ENCODE peak calls at places on chromosome 1, in six cellular contexts. J, L, V, Q, T and D are unnamed samples.

GRCh38 chr1:54519709-54520108 is 28.3 kb upstream of the ACOT11 start:
- DNase-seq in J (no peak), L (peak; percentile 84), V (no peak), Q (no peak), T (no peak), D (no peak)

GRCh38 chr1:209733409-209734192 is 22.3 kb upstream of the TRAF3IP3 start:
- DNase-seq in J (no peak), L (no peak), V (no peak), Q (no peak), T (no peak), D (no peak)

GRCh38 chr1:207495816-207496792 is at the start of gene CR1:
- DNase-seq in J (no peak), L (peak; percentile 71), V (peak; percentile 72), Q (peak; percentile 59), T (no peak), D (no peak)

GRCh38 chr1:186681806-186682205 is 1.6 kb upstream of the PTGS2 start:
- DNase-seq in J (no peak), L (no peak), V (no peak), Q (no peak), T (peak; percentile 55), D (no peak)

GRCh38 chr1:36664564-36665287 is 182.0 kb upstream of the CSF3R start:
- DNase-seq in J (peak; percentile 65), L (no peak), V (no peak), Q (no peak), T (no peak), D (no peak)

GRCh38 chr1:159222075-159222865 is 17.6 kb downstream of the ACKR1 start:
- DNase-seq in J (no peak), L (no peak), V (no peak), Q (no peak), T (no peak), D (no peak)

GRCh38 chr1:58861510-58861909 is 77.7 kb upstream of the JUN start:
- DNase-seq in J (peak; percentile 45), L (no peak), V (no peak), Q (no peak), T (peak; percentile 33), D (no peak)

GRCh38 chr1:14969006-14969405 is 184.5 kb upstream of the TMEM51 start:
- DNase-seq in J (no peak), L (no peak), V (no peak), Q (no peak), T (no peak), D (no peak)

GRCh38 chr1:62218603-62219002 is 24.0 kb downstream of the L1TD1 start:
- DNase-seq in J (no peak), L (no peak), V (no peak), Q (no peak), T (no peak), D (no peak)

GRCh38 chr1:102185260-102185659 is 188.5 kb upstream of the OLFM3 start:
- DNase-seq in J (no peak), L (no peak), V (no peak), Q (no peak), T (no peak), D (no peak)

GRCh38 chr1:25694167-25694566 is 77.6 kb downstream of the MAN1C1 start:
- DNase-seq in J (no peak), L (no peak), V (no peak), Q (no peak), T (no peak), D (no peak)

GRCh38 chr1:211183924-211184323 is 50.0 kb upstream of the KCNH1 start:
- DNase-seq in J (no peak), L (no peak), V (no peak), Q (no peak), T (no peak), D (no peak)

GRCh38 chr1:205258313-205259176 is 30.8 kb downstream of the TMCC2 start:
- DNase-seq in J (no peak), L (no peak), V (no peak), Q (peak; percentile 75), T (peak; percentile 51), D (peak; percentile 15)

GRCh38 chr1:201015551-201016091 is 7.9 kb downstream of the KIF21B start:
- DNase-seq in J (peak; percentile 22), L (peak; percentile 56), V (no peak), Q (no peak), T (peak; percentile 12), D (no peak)

GRCh38 chr1:201014816-201015200 is 8.7 kb downstream of the KIF21B start:
- DNase-seq in J (no peak), L (no peak), V (no peak), Q (no peak), T (no peak), D (no peak)

GRCh38 chr1:201016943-201017827 is 6.3 kb downstream of the KIF21B start:
- DNase-seq in J (peak; percentile 31), L (peak; percentile 58), V (peak; percentile 20), Q (no peak), T (no peak), D (no peak)

GRCh38 chr1:201017828-201018163 is 5.7 kb downstream of the KIF21B start:
- DNase-seq in J (no peak), L (no peak), V (no peak), Q (no peak), T (no peak), D (no peak)

DNA sequence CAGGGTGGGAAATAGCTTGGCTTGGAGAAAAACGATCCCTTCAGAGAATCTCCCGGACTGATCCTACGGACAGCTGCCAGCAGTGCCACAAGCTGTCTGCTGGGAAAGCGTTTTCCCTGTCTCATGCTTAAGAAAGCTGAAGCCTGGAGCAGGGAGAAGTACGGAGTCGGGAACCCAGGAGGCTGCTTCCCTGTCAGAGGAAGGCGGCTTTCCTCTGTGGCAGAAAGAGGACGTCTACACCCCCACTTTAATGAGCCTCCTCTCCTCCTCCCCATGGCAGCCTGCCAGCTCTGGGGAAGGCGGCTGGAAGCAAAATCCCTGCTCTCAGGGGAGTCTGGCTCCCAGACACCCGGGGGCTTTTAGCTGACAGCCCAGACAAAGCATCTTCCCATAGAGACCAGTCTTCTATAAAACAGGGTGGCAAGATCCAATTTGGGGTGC is 7.3 kb downstream of the KIF21B start:
- DNase-seq in J (peak; percentile 25), L (peak; percentile 44), V (peak; percentile 48), Q (no peak), T (peak; percentile 34), D (no peak)
- H3K4me1 ChIP-seq in J (peaks cover 29% of the 10 kb centered on the region), L (peaks cover 17% of the 10 kb centered on the region), V (peaks cover 71% of the 10 kb centered on the region), Q (peaks cover 17% of the 10 kb centered on the region), T (no peaks in the 10 kb centered on the region), D (peaks cover 6% of the 10 kb centered on the region)

GRCh38 chr1:150155413-150156071 is 5.8 kb downstream of the PLEKHO1 start:
- DNase-seq in J (no peak), L (no peak), V (no peak), Q (no peak), T (no peak), D (no peak)
- H3K4me3 ChIP-seq in J (no peak overlapping the region), L (no peak overlapping the region), V (no peak overlapping the region), Q (no peak overlapping the region), T (no peak overlapping the region), D (no peak overlapping the region)

GRCh38 chr1:5682626-5683235 is 309.5 kb downstream of the NPHP4 start:
- DNase-seq in J (no peak), L (no peak), V (no peak), Q (no peak), T (no peak), D (no peak)

GRCh38 chr1:5685446-5686040 is 306.7 kb downstream of the NPHP4 start:
- DNase-seq in J (no peak), L (no peak), V (no peak), Q (no peak), T (no peak), D (no peak)

GRCh38 chr1:5684791-5685190 is 307.4 kb downstream of the NPHP4 start:
- DNase-seq in J (no peak), L (no peak), V (no peak), Q (no peak), T (no peak), D (no peak)

GRCh38 chr1:5681654-5682053 is 310.6 kb downstream of the NPHP4 start:
- DNase-seq in J (no peak), L (no peak), V (no peak), Q (no peak), T (no peak), D (no peak)

GRCh38 chr1:5683446-5683845 is 308.8 kb downstream of the NPHP4 start:
- DNase-seq in J (no peak), L (no peak), V (no peak), Q (no peak), T (no peak), D (no peak)
- H3K4me1 ChIP-seq in J (no peaks in the 10 kb centered on the region), L (peaks cover 4% of the 10 kb centered on the region), V (no peaks in the 10 kb centered on the region), Q (no peaks in the 10 kb centered on the region), T (no peaks in the 10 kb centered on the region), D (no peaks in the 10 kb centered on the region)

GRCh38 chr1:183163311-183163710 is 22.8 kb upstream of the LAMC2 start:
- DNase-seq in J (peak; percentile 90), L (no peak), V (no peak), Q (no peak), T (peak; percentile 95), D (peak; percentile 89)

GRCh38 chr1:183155939-183156338 is 30.1 kb upstream of the LAMC2 start:
- DNase-seq in J (no peak), L (no peak), V (no peak), Q (no peak), T (peak; percentile 70), D (no peak)

GRCh38 chr1:183161391-183161790 is 24.7 kb upstream of the LAMC2 start:
- DNase-seq in J (no peak), L (no peak), V (no peak), Q (no peak), T (no peak), D (no peak)

GRCh38 chr1:183164350-183164749 is 21.7 kb upstream of the LAMC2 start:
- DNase-seq in J (peak; percentile 90), L (peak; percentile 87), V (no peak), Q (no peak), T (peak; percentile 64), D (peak; percentile 93)

DNA sequence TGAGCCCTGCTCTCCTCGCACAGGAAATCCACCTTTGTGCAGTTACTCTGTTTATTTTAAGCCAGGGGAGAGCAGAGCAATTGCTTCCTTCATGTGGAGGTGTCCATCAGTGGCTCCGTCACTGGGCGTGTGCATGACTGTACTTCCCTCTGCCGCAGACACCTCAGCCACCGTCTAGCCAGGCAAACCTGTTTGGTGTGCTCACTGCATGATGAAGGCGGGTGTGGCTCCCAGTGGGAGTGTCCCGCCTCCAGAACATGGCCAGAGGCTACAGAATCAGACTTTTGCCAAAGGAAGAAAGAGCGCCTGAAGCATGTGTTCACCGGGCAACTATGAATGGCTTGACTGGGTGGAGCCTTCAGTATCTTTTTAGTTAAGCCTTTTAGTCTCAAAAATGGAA is 26.1 kb upstream of the LAMC2 start:
- DNase-seq in J (peak; percentile 99), L (no peak), V (peak; percentile 84), Q (no peak), T (no peak), D (no peak)
- H3K4me3 ChIP-seq in J (peak overlapping the region; percentile 30), L (no peak overlapping the region), V (no peak overlapping the region), Q (no peak overlapping the region), T (no peak overlapping the region), D (no peak overlapping the region)

DNA sequence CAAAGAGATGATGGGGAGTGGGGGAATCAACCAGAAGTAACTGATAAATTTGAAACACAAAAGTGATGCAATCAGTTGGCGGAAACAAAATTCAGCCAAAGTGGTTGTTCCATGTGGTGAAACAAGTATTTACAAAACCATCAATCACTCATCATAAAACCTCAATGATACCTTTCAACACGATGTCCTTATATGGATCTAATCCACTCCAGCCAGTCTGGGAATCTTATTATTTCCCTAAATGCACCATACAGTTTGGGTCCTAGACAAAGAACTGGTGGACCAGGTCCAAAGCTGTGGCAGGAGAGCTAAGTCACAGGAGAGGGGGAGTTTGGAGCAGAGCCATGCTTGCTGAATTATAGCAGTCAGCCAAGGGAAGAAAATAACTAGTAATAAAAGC is 303.7 kb upstream of the LRRC7 start:
- DNase-seq in J (no peak), L (no peak), V (no peak), Q (no peak), T (no peak), D (no peak)
- H3K4me1 ChIP-seq in J (no peaks in the 10 kb centered on the region), L (no peaks in the 10 kb centered on the region), V (no peaks in the 10 kb centered on the region), Q (no peaks in the 10 kb centered on the region), T (no peaks in the 10 kb centered on the region), D (no peaks in the 10 kb centered on the region)

GRCh38 chr1:115337276-115337632 is 795 bp downstream of the NGF start:
- DNase-seq in J (no peak), L (no peak), V (no peak), Q (no peak), T (no peak), D (no peak)
- H3K4me3 ChIP-seq in J (peak overlapping the region; percentile 93), L (peak overlapping the region; percentile 86), V (peak overlapping the region; percentile 51), Q (peak overlapping the region; percentile 60), T (peak overlapping the region; percentile 84), D (peak overlapping the region; percentile 71)